ENCODE peak calls at places on chromosomes 11 and 22, in nine cellular contexts. One of them, this sample, is unnamed.

GRCh38 chr11:121291896-121292502 is 572 bp upstream of the SC5D start:
- DNase-seq in progenitor cell of endocrine pancreas: no peak
- DNase-seq in heart left ventricle: no peak
- DNase-seq in glutamatergic neuron: no peak
- DNase-seq in upper lobe of right lung: no peak
- DNase-seq in right atrium auricular region: peak
- DNase-seq in testis: no peak
- DNase-seq in GM13977: peak
- DNase-seq in GM12864: peak
- DNase-seq in this sample: no peak

GRCh38 chr22:45503816-45504702 is 1.4 kb downstream of the FBLN1 start:
- DNase-seq in progenitor cell of endocrine pancreas: no peak
- DNase-seq in heart left ventricle: peak
- DNase-seq in glutamatergic neuron: peak
- DNase-seq in upper lobe of right lung: no peak
- DNase-seq in right atrium auricular region: no peak
- DNase-seq in testis: no peak
- DNase-seq in GM13977: peak
- DNase-seq in GM12864: no peak
- DNase-seq in this sample: peak

GRCh38 chr22:22754961-22755777 is 110.8 kb downstream of the GGTLC2 start:
- DNase-seq in progenitor cell of endocrine pancreas: no peak
- DNase-seq in heart left ventricle: no peak
- DNase-seq in glutamatergic neuron: no peak
- DNase-seq in upper lobe of right lung: no peak
- DNase-seq in right atrium auricular region: peak
- DNase-seq in testis: no peak
- DNase-seq in GM13977: no peak
- DNase-seq in GM12864: no peak
- DNase-seq in this sample: no peak

GRCh38 chr11:121226415-121227263 is 65.9 kb upstream of the SC5D start:
- DNase-seq in progenitor cell of endocrine pancreas: no peak
- DNase-seq in heart left ventricle: no peak
- DNase-seq in glutamatergic neuron: no peak
- DNase-seq in upper lobe of right lung: no peak
- DNase-seq in right atrium auricular region: no peak
- DNase-seq in testis: no peak
- DNase-seq in GM13977: no peak
- DNase-seq in GM12864: no peak
- DNase-seq in this sample: no peak

GRCh38 chr11:9568854-9569587 is 4.4 kb upstream of the WEE1 start:
- DNase-seq in progenitor cell of endocrine pancreas: peak
- DNase-seq in heart left ventricle: no peak
- DNase-seq in glutamatergic neuron: no peak
- DNase-seq in upper lobe of right lung: no peak
- DNase-seq in right atrium auricular region: peak
- DNase-seq in testis: peak
- DNase-seq in GM13977: no peak
- DNase-seq in GM12864: no peak
- DNase-seq in this sample: peak

GRCh38 chr11:94652735-94653284 is 85.6 kb downstream of the PIWIL4 start:
- DNase-seq in progenitor cell of endocrine pancreas: no peak
- DNase-seq in heart left ventricle: no peak
- DNase-seq in glutamatergic neuron: no peak
- DNase-seq in upper lobe of right lung: no peak
- DNase-seq in right atrium auricular region: peak
- DNase-seq in testis: no peak
- DNase-seq in GM13977: no peak
- DNase-seq in GM12864: no peak
- DNase-seq in this sample: no peak

GRCh38 chr11:92941676-92942571 is 27.5 kb upstream of the MTNR1B start:
- DNase-seq in progenitor cell of endocrine pancreas: no peak
- DNase-seq in heart left ventricle: no peak
- DNase-seq in glutamatergic neuron: no peak
- DNase-seq in upper lobe of right lung: no peak
- DNase-seq in right atrium auricular region: no peak
- DNase-seq in testis: no peak
- DNase-seq in GM13977: peak
- DNase-seq in GM12864: no peak
- DNase-seq in this sample: peak

GRCh38 chr11:46272816-46273427 is 4.5 kb upstream of the CREB3L1 start:
- DNase-seq in progenitor cell of endocrine pancreas: no peak
- DNase-seq in heart left ventricle: peak
- DNase-seq in glutamatergic neuron: no peak
- DNase-seq in upper lobe of right lung: peak
- DNase-seq in right atrium auricular region: peak
- DNase-seq in testis: peak
- DNase-seq in GM13977: no peak
- DNase-seq in GM12864: no peak
- DNase-seq in this sample: no peak

GRCh38 chr22:29055192-29055830 is 6.3 kb downstream of the C22orf31 start:
- DNase-seq in progenitor cell of endocrine pancreas: no peak
- DNase-seq in heart left ventricle: no peak
- DNase-seq in glutamatergic neuron: no peak
- DNase-seq in upper lobe of right lung: no peak
- DNase-seq in right atrium auricular region: no peak
- DNase-seq in testis: no peak
- DNase-seq in GM13977: no peak
- DNase-seq in GM12864: no peak
- DNase-seq in this sample: no peak

GRCh38 chr22:24391836-24392217 is 35.6 kb upstream of the ADORA2A start:
- DNase-seq in progenitor cell of endocrine pancreas: no peak
- DNase-seq in heart left ventricle: no peak
- DNase-seq in glutamatergic neuron: no peak
- DNase-seq in upper lobe of right lung: no peak
- DNase-seq in right atrium auricular region: no peak
- DNase-seq in testis: no peak
- DNase-seq in GM13977: no peak
- DNase-seq in GM12864: no peak
- DNase-seq in this sample: no peak

GRCh38 chr22:23245799-23246136 is 65.5 kb downstream of the BCR start:
- DNase-seq in progenitor cell of endocrine pancreas: no peak
- DNase-seq in heart left ventricle: no peak
- DNase-seq in glutamatergic neuron: no peak
- DNase-seq in upper lobe of right lung: no peak
- DNase-seq in right atrium auricular region: no peak
- DNase-seq in testis: no peak
- DNase-seq in GM13977: no peak
- DNase-seq in GM12864: no peak
- DNase-seq in this sample: no peak

GRCh38 chr22:19844423-19845368 is 10.0 kb downstream of the GNB1L start:
- DNase-seq in progenitor cell of endocrine pancreas: no peak
- DNase-seq in heart left ventricle: peak
- DNase-seq in glutamatergic neuron: peak
- DNase-seq in upper lobe of right lung: peak
- DNase-seq in right atrium auricular region: peak
- DNase-seq in testis: no peak
- DNase-seq in GM13977: peak
- DNase-seq in GM12864: no peak
- DNase-seq in this sample: peak

GRCh38 chr11:130846606-130847005 is 69.7 kb downstream of the SNX19 start:
- DNase-seq in progenitor cell of endocrine pancreas: no peak
- DNase-seq in heart left ventricle: no peak
- DNase-seq in glutamatergic neuron: no peak
- DNase-seq in upper lobe of right lung: no peak
- DNase-seq in right atrium auricular region: no peak
- DNase-seq in testis: no peak
- DNase-seq in GM13977: no peak
- DNase-seq in GM12864: no peak
- DNase-seq in this sample: no peak

GRCh38 chr22:41589260-41589600 is 410 bp downstream of the PMM1 start:
- DNase-seq in progenitor cell of endocrine pancreas: no peak
- DNase-seq in heart left ventricle: no peak
- DNase-seq in glutamatergic neuron: peak
- DNase-seq in upper lobe of right lung: no peak
- DNase-seq in right atrium auricular region: no peak
- DNase-seq in testis: peak
- DNase-seq in GM13977: peak
- DNase-seq in GM12864: no peak
- DNase-seq in this sample: peak

GRCh38 chr11:13984616-13985474 is 22.3 kb downstream of the SPON1 start:
- DNase-seq in progenitor cell of endocrine pancreas: no peak
- DNase-seq in heart left ventricle: no peak
- DNase-seq in glutamatergic neuron: no peak
- DNase-seq in upper lobe of right lung: no peak
- DNase-seq in right atrium auricular region: no peak
- DNase-seq in testis: no peak
- DNase-seq in GM13977: no peak
- DNase-seq in GM12864: no peak
- DNase-seq in this sample: no peak

DNA sequence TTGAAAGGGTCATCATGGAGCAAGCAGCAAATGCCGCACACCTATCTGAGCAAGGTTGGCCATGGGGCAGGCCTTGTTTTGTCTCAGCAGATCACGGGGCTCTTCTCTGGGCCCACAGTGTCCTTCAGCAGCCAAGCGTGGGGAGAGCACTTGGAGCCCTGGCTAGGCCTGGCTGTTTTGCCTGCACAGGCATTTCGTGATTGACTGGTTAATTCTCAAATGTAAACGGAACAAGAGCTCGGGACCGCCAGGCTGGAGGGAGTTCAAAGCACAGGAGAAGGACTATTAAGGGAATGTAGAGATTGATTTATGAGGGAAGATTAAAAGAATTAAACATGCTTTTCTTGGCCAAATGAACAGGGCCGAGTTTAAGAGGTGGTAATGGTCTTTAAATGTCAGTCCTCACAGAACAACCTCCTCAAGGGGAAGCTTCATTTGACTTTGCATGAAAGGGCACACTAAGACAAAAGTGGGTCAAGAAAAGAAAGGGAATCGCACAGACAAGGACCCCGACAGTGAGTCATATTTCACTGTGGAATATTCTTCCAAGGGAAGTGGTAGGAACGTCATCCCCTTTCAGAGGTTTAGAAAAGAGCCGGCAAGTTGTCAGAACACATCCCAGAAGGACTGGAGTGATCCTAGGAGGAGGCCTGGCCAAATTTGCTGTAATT is 20.7 kb downstream of the SPON1 start:
- DNase-seq in progenitor cell of endocrine pancreas: no peak
- DNase-seq in heart left ventricle: peak
- DNase-seq in glutamatergic neuron: no peak
- DNase-seq in upper lobe of right lung: no peak
- DNase-seq in right atrium auricular region: no peak
- DNase-seq in testis: no peak
- DNase-seq in GM13977: no peak
- DNase-seq in GM12864: no peak
- DNase-seq in this sample: no peak
- TF ChIP-seq CTCF in progenitor cell of endocrine pancreas: no peak
- TF ChIP-seq CTCF in heart left ventricle: no peak
- TF ChIP-seq CTCF in glutamatergic neuron: no peak
- TF ChIP-seq CTCF in upper lobe of right lung: no peak
- TF ChIP-seq CTCF in right atrium auricular region: no peak
- TF ChIP-seq CTCF in testis: no peak
- TF ChIP-seq CTCF in GM13977: no peak
- TF ChIP-seq CTCF in GM12864: no peak
- TF ChIP-seq CTCF in this sample: no peak

DNA sequence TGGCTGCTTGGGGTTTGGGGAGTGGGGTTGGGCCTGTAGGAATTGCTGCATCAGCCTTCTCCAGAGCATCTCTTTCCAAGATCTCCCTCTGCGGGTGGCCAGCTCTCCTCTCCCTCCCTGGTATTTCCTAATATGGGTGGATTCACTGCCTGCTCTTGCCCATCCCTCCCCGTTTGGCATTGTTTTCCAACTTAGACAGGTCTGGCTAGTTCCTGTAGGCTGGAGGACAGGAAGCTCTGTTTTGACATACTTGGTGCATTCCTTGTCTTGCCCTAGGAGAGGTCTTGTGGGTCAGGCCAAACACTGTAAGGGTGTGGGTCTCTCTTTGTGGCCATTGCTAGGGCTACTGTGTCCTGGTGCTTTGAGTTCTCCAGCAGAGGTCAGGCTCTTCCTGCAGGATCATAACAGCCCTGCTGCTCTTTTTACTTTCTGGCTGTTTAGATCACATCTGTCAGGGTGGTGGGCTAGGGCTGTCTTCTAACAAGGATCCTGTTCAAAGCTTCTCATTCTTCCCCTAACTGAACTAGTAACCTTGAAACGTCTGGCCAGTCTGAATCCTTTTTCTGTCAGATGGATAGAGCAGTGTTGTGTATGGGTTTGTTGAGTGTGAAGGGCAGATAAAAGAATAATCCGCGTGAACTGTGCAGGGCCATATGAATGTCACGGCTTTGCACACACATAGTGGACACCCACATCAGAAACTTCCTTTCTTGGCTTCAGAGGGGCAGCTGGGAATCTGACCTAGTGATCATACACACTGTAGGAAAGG is 18.3 kb upstream of the MICALL1 start:
- DNase-seq in progenitor cell of endocrine pancreas: no peak
- DNase-seq in heart left ventricle: no peak
- DNase-seq in glutamatergic neuron: peak
- DNase-seq in upper lobe of right lung: no peak
- DNase-seq in right atrium auricular region: no peak
- DNase-seq in testis: peak
- DNase-seq in GM13977: no peak
- DNase-seq in GM12864: no peak
- DNase-seq in this sample: no peak
- TF ChIP-seq CTCF in progenitor cell of endocrine pancreas: peak
- TF ChIP-seq CTCF in heart left ventricle: peak
- TF ChIP-seq CTCF in glutamatergic neuron: no peak
- TF ChIP-seq CTCF in upper lobe of right lung: peak
- TF ChIP-seq CTCF in right atrium auricular region: peak
- TF ChIP-seq CTCF in testis: no peak
- TF ChIP-seq CTCF in GM13977: peak
- TF ChIP-seq CTCF in GM12864: peak
- TF ChIP-seq CTCF in this sample: no peak

GRCh38 chr11:67118801-67119576 is at the start of gene KDM2A:
- DNase-seq in progenitor cell of endocrine pancreas: peak
- DNase-seq in heart left ventricle: peak
- DNase-seq in glutamatergic neuron: peak
- DNase-seq in upper lobe of right lung: peak
- DNase-seq in right atrium auricular region: peak
- DNase-seq in testis: peak
- DNase-seq in GM13977: peak
- DNase-seq in GM12864: peak
- DNase-seq in this sample: peak
- TF ChIP-seq CTCF in progenitor cell of endocrine pancreas: peak
- TF ChIP-seq CTCF in heart left ventricle: peak
- TF ChIP-seq CTCF in glutamatergic neuron: peak
- TF ChIP-seq CTCF in upper lobe of right lung: peak
- TF ChIP-seq CTCF in right atrium auricular region: peak
- TF ChIP-seq CTCF in testis: peak
- TF ChIP-seq CTCF in GM13977: peak
- TF ChIP-seq CTCF in GM12864: peak
- TF ChIP-seq CTCF in this sample: peak

DNA sequence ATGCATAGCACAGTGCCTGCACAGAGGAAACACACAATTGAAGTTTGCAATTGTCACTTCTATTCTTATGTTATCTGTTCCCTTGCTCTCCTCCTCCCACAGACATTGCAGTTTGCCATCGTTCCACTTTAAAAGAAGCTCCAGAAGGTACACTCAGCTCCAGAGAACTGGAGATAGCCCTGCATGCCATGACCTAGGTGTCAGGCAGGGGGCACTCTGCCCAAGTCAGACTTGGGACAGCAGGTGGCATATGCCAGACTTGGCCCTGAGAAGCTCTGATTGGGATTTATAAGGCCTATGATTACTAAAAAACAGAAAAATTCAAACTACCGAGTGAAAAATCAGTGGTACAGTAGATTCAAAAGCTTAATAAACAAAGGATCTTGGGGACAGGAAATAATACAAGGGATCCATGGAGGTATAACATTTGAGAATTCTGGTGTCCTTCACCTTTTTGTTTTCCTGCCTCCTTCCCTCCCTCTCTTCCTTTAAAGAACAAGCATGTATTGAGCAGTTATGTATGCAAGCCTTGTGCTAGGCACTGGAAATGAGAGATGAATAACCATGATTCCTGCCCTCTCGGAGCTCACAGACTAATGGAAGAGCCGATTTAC is 40.0 kb downstream of the TENM4 start:
- DNase-seq in progenitor cell of endocrine pancreas: no peak
- DNase-seq in heart left ventricle: no peak
- DNase-seq in glutamatergic neuron: peak
- DNase-seq in upper lobe of right lung: peak
- DNase-seq in right atrium auricular region: no peak
- DNase-seq in testis: peak
- DNase-seq in GM13977: no peak
- DNase-seq in GM12864: no peak
- DNase-seq in this sample: peak
- TF ChIP-seq CTCF in progenitor cell of endocrine pancreas: peak
- TF ChIP-seq CTCF in heart left ventricle: peak
- TF ChIP-seq CTCF in glutamatergic neuron: peak
- TF ChIP-seq CTCF in upper lobe of right lung: peak
- TF ChIP-seq CTCF in right atrium auricular region: peak
- TF ChIP-seq CTCF in testis: peak
- TF ChIP-seq CTCF in GM13977: peak
- TF ChIP-seq CTCF in GM12864: peak
- TF ChIP-seq CTCF in this sample: peak

This sample was measured in GM13976.